ENCODE peak calls at places on chromosomes 5 and 9, in six cellular contexts. One of them, this sample, is unnamed.

GRCh38 chr5:157545911-157546310 is 29.7 kb downstream of the ADAM19 start:
- DNase-seq in cardiac muscle cell: no peak
- DNase-seq in PC-3: no peak
- DNase-seq in effector memory CD4-positive, alpha-beta T cell: no peak
- DNase-seq in psoas muscle: no peak
- DNase-seq in mammary epithelial cell: no peak
- DNase-seq in this sample: no peak

GRCh38 chr9:117916291-117916690 is 212.1 kb downstream of the TLR4 start:
- DNase-seq in cardiac muscle cell: no peak
- DNase-seq in PC-3: no peak
- DNase-seq in effector memory CD4-positive, alpha-beta T cell: no peak
- DNase-seq in psoas muscle: no peak
- DNase-seq in mammary epithelial cell: no peak
- DNase-seq in this sample: no peak

GRCh38 chr5:149450199-149450598 is 71.1 kb upstream of the IL17B start:
- DNase-seq in cardiac muscle cell: peak
- DNase-seq in PC-3: no peak
- DNase-seq in effector memory CD4-positive, alpha-beta T cell: no peak
- DNase-seq in psoas muscle: peak
- DNase-seq in mammary epithelial cell: no peak
- DNase-seq in this sample: no peak

GRCh38 chr5:141783599-141784296 is 94.5 kb downstream of the PCDH1 start:
- DNase-seq in cardiac muscle cell: no peak
- DNase-seq in PC-3: no peak
- DNase-seq in effector memory CD4-positive, alpha-beta T cell: no peak
- DNase-seq in psoas muscle: no peak
- DNase-seq in mammary epithelial cell: peak
- DNase-seq in this sample: peak

GRCh38 chr9:136536051-136536720 is 9.7 kb downstream of the NOTCH1 start:
- DNase-seq in cardiac muscle cell: no peak
- DNase-seq in PC-3: no peak
- DNase-seq in effector memory CD4-positive, alpha-beta T cell: no peak
- DNase-seq in psoas muscle: no peak
- DNase-seq in mammary epithelial cell: no peak
- DNase-seq in this sample: no peak

GRCh38 chr9:37618817-37619216 is 26.4 kb upstream of the TOMM5 start:
- DNase-seq in cardiac muscle cell: peak
- DNase-seq in PC-3: peak
- DNase-seq in effector memory CD4-positive, alpha-beta T cell: no peak
- DNase-seq in psoas muscle: no peak
- DNase-seq in mammary epithelial cell: peak
- DNase-seq in this sample: peak

GRCh38 chr9:98445576-98445975 is 190.1 kb upstream of the TBC1D2 start:
- DNase-seq in cardiac muscle cell: no peak
- DNase-seq in PC-3: no peak
- DNase-seq in effector memory CD4-positive, alpha-beta T cell: no peak
- DNase-seq in psoas muscle: no peak
- DNase-seq in mammary epithelial cell: no peak
- DNase-seq in this sample: no peak

GRCh38 chr5:10596886-10597451 is 33.1 kb downstream of the ANKRD33B start:
- DNase-seq in cardiac muscle cell: no peak
- DNase-seq in PC-3: no peak
- DNase-seq in effector memory CD4-positive, alpha-beta T cell: no peak
- DNase-seq in psoas muscle: no peak
- DNase-seq in mammary epithelial cell: no peak
- DNase-seq in this sample: no peak

GRCh38 chr9:37549527-37549926 is 26.7 kb downstream of the FBXO10 start:
- DNase-seq in cardiac muscle cell: no peak
- DNase-seq in PC-3: no peak
- DNase-seq in effector memory CD4-positive, alpha-beta T cell: no peak
- DNase-seq in psoas muscle: no peak
- DNase-seq in mammary epithelial cell: peak
- DNase-seq in this sample: no peak

GRCh38 chr5:40605295-40605958 is 74.3 kb upstream of the PTGER4 start:
- DNase-seq in cardiac muscle cell: peak
- DNase-seq in PC-3: peak
- DNase-seq in effector memory CD4-positive, alpha-beta T cell: no peak
- DNase-seq in psoas muscle: no peak
- DNase-seq in mammary epithelial cell: no peak
- DNase-seq in this sample: no peak

GRCh38 chr9:69130456-69131441 is 43.3 kb upstream of the TJP2 start:
- DNase-seq in cardiac muscle cell: peak
- DNase-seq in PC-3: peak
- DNase-seq in effector memory CD4-positive, alpha-beta T cell: no peak
- DNase-seq in psoas muscle: no peak
- DNase-seq in mammary epithelial cell: peak
- DNase-seq in this sample: no peak
- H3K27ac ChIP-seq in cardiac muscle cell: no peak
- H3K27ac ChIP-seq in PC-3: no peak
- H3K27ac ChIP-seq in effector memory CD4-positive, alpha-beta T cell: no peak
- H3K27ac ChIP-seq in psoas muscle: no peak
- H3K27ac ChIP-seq in mammary epithelial cell: peak
- H3K27ac ChIP-seq in this sample: peak

GRCh38 chr9:76884823-76885222 is 21.1 kb downstream of the PRUNE2 start:
- DNase-seq in cardiac muscle cell: no peak
- DNase-seq in PC-3: no peak
- DNase-seq in effector memory CD4-positive, alpha-beta T cell: no peak
- DNase-seq in psoas muscle: no peak
- DNase-seq in mammary epithelial cell: no peak
- DNase-seq in this sample: no peak
- H3K27ac ChIP-seq in cardiac muscle cell: no peak
- H3K27ac ChIP-seq in PC-3: no peak
- H3K27ac ChIP-seq in effector memory CD4-positive, alpha-beta T cell: no peak
- H3K27ac ChIP-seq in psoas muscle: no peak
- H3K27ac ChIP-seq in mammary epithelial cell: no peak
- H3K27ac ChIP-seq in this sample: no peak

DNA sequence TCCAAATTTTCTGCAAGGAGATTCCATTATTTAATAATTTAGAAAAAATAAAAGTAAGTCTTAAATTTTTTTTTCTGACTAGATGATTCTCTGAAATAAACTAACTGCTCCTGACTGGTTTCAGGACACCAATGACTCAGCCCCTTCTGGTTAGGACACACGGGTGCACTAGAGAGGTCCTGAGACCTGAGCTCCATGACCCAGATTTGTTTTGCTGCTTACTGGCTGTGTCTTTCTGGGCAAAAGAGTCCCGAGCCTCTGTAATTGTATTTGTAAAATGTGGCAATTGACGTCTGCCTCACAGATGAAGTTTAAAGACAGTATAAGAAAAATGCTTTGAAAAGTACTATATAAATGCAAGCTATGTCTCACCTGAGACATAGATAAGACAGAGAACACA is 89.1 kb downstream of the SLC24A2 start:
- DNase-seq in cardiac muscle cell: no peak
- DNase-seq in PC-3: no peak
- DNase-seq in effector memory CD4-positive, alpha-beta T cell: no peak
- DNase-seq in psoas muscle: no peak
- DNase-seq in mammary epithelial cell: no peak
- DNase-seq in this sample: no peak
- H3K27ac ChIP-seq in cardiac muscle cell: no peak
- H3K27ac ChIP-seq in PC-3: no peak
- H3K27ac ChIP-seq in effector memory CD4-positive, alpha-beta T cell: no peak
- H3K27ac ChIP-seq in psoas muscle: no peak
- H3K27ac ChIP-seq in mammary epithelial cell: no peak
- H3K27ac ChIP-seq in this sample: no peak

DNA sequence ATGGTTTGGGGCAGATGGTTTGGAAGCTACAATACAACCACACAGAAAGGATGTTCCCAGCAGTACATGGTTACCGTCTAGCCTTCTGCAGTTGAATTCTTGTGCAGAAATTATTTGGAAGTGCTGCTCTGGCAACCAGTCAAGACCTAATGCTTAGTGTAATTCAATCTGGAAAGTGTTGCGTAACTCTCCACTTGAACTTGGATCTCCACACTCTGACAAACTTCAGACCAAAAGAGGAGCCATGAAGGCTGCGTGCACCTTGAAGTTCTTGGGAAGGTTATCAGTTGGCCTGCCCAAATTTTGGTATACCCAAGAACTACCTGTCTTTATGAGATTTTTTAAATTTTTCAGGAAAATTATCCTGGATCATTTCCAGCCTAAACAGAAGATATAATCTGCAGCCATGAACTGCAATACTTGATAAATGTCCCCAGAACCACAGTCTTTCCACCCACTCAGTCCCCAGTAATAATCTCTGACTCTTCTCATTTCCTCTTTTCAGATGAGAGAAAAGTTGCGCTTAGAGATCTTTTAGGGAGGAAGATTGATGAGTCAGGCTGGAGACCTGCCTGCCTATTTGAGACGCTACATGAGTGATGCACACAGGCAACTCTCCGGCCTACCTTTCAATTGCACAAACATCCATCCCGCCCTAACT is 159.9 kb downstream of the FANCC start:
- DNase-seq in cardiac muscle cell: peak
- DNase-seq in PC-3: peak
- DNase-seq in effector memory CD4-positive, alpha-beta T cell: no peak
- DNase-seq in psoas muscle: no peak
- DNase-seq in mammary epithelial cell: peak
- DNase-seq in this sample: peak
- H3K27ac ChIP-seq in cardiac muscle cell: no peak
- H3K27ac ChIP-seq in PC-3: no peak
- H3K27ac ChIP-seq in effector memory CD4-positive, alpha-beta T cell: no peak
- H3K27ac ChIP-seq in psoas muscle: peak
- H3K27ac ChIP-seq in mammary epithelial cell: no peak
- H3K27ac ChIP-seq in this sample: no peak

GRCh38 chr5:158776681-158777080 is 323.0 kb downstream of the EBF1 start:
- DNase-seq in cardiac muscle cell: peak
- DNase-seq in PC-3: no peak
- DNase-seq in effector memory CD4-positive, alpha-beta T cell: no peak
- DNase-seq in psoas muscle: no peak
- DNase-seq in mammary epithelial cell: no peak
- DNase-seq in this sample: no peak

GRCh38 chr5:158777647-158778368 is 321.9 kb downstream of the EBF1 start:
- DNase-seq in cardiac muscle cell: peak
- DNase-seq in PC-3: no peak
- DNase-seq in effector memory CD4-positive, alpha-beta T cell: no peak
- DNase-seq in psoas muscle: no peak
- DNase-seq in mammary epithelial cell: no peak
- DNase-seq in this sample: no peak

GRCh38 chr5:158785397-158785796 is 314.3 kb downstream of the EBF1 start:
- DNase-seq in cardiac muscle cell: peak
- DNase-seq in PC-3: no peak
- DNase-seq in effector memory CD4-positive, alpha-beta T cell: no peak
- DNase-seq in psoas muscle: no peak
- DNase-seq in mammary epithelial cell: no peak
- DNase-seq in this sample: no peak

GRCh38 chr5:158783382-158783781 is 316.3 kb downstream of the EBF1 start:
- DNase-seq in cardiac muscle cell: no peak
- DNase-seq in PC-3: no peak
- DNase-seq in effector memory CD4-positive, alpha-beta T cell: no peak
- DNase-seq in psoas muscle: no peak
- DNase-seq in mammary epithelial cell: no peak
- DNase-seq in this sample: no peak

DNA sequence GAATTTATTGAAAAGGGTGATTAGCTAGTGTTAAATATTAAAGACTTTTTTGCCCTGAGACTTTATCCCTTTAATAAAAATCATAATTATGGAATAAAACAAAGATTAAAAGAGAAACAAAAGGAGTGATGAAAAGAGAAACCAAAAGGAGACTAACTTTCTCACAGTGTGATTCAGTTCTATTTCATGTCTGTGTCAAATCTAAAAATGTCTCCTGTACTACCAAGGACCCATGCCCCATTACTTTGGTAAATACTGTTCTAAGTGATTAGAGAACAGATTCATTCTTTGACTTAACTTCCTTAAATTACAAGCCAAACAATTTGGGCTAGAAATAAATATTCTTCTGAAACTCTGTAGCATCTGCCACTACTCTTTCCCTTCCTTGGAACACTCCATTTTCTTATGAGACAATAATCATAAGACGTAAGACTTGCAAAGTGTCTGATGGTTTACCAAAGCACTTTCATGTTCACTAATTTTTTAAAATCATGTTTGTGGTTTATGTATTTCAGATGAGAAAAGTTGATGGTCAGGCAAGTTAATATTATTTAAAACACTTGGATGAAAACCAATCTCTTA is 319.0 kb downstream of the EBF1 start:
- DNase-seq in cardiac muscle cell: no peak
- DNase-seq in PC-3: no peak
- DNase-seq in effector memory CD4-positive, alpha-beta T cell: no peak
- DNase-seq in psoas muscle: no peak
- DNase-seq in mammary epithelial cell: no peak
- DNase-seq in this sample: no peak
- H3K27ac ChIP-seq in cardiac muscle cell: no peak
- H3K27ac ChIP-seq in PC-3: no peak
- H3K27ac ChIP-seq in effector memory CD4-positive, alpha-beta T cell: no peak
- H3K27ac ChIP-seq in psoas muscle: no peak
- H3K27ac ChIP-seq in mammary epithelial cell: no peak
- H3K27ac ChIP-seq in this sample: no peak

GRCh38 chr9:7239708-7240107 is 481.9 kb downstream of the KDM4C start:
- DNase-seq in cardiac muscle cell: no peak
- DNase-seq in PC-3: no peak
- DNase-seq in effector memory CD4-positive, alpha-beta T cell: no peak
- DNase-seq in psoas muscle: no peak
- DNase-seq in mammary epithelial cell: no peak
- DNase-seq in this sample: no peak

GRCh38 chr9:7242126-7242525 is 484.4 kb downstream of the KDM4C start:
- DNase-seq in cardiac muscle cell: no peak
- DNase-seq in PC-3: no peak
- DNase-seq in effector memory CD4-positive, alpha-beta T cell: no peak
- DNase-seq in psoas muscle: no peak
- DNase-seq in mammary epithelial cell: no peak
- DNase-seq in this sample: no peak

GRCh38 chr9:7243838-7244237 is 486.1 kb downstream of the KDM4C start:
- DNase-seq in cardiac muscle cell: no peak
- DNase-seq in PC-3: no peak
- DNase-seq in effector memory CD4-positive, alpha-beta T cell: no peak
- DNase-seq in psoas muscle: no peak
- DNase-seq in mammary epithelial cell: no peak
- DNase-seq in this sample: no peak

GRCh38 chr9:7240569-7241311 is 483.0 kb downstream of the KDM4C start:
- DNase-seq in cardiac muscle cell: no peak
- DNase-seq in PC-3: no peak
- DNase-seq in effector memory CD4-positive, alpha-beta T cell: no peak
- DNase-seq in psoas muscle: no peak
- DNase-seq in mammary epithelial cell: no peak
- DNase-seq in this sample: no peak

GRCh38 chr9:7241694-7242093 is 483.9 kb downstream of the KDM4C start:
- DNase-seq in cardiac muscle cell: no peak
- DNase-seq in PC-3: no peak
- DNase-seq in effector memory CD4-positive, alpha-beta T cell: no peak
- DNase-seq in psoas muscle: no peak
- DNase-seq in mammary epithelial cell: no peak
- DNase-seq in this sample: no peak
- H3K27ac ChIP-seq in cardiac muscle cell: no peak
- H3K27ac ChIP-seq in PC-3: no peak
- H3K27ac ChIP-seq in effector memory CD4-positive, alpha-beta T cell: no peak
- H3K27ac ChIP-seq in psoas muscle: no peak
- H3K27ac ChIP-seq in mammary epithelial cell: no peak
- H3K27ac ChIP-seq in this sample: no peak

DNA sequence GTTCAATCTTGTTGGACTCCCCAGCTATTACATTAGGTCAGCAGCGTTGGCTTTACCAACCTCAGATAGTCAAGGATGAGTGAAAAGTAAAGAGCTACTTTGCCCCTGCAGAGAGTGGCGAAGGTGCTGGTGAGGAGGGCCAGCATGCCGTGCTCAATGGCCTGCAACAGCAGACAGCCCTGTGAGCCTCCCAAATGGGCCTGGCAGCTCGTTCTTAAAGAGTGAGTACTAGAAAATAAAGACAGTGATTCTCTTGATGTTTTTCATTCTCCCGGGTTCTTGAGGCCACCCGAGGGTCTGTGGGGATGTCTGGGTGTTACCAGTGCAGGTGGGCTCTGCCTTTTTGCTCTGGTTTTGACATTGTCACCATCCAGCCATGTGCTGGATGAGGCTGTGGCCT is 16.2 kb downstream of the GADD45G start:
- DNase-seq in cardiac muscle cell: no peak
- DNase-seq in PC-3: no peak
- DNase-seq in effector memory CD4-positive, alpha-beta T cell: no peak
- DNase-seq in psoas muscle: no peak
- DNase-seq in mammary epithelial cell: no peak
- DNase-seq in this sample: no peak
- H3K27ac ChIP-seq in cardiac muscle cell: no peak
- H3K27ac ChIP-seq in PC-3: no peak
- H3K27ac ChIP-seq in effector memory CD4-positive, alpha-beta T cell: no peak
- H3K27ac ChIP-seq in psoas muscle: no peak
- H3K27ac ChIP-seq in mammary epithelial cell: no peak
- H3K27ac ChIP-seq in this sample: no peak